ENCODE peak calls at places on chromosomes 5 and 9, in four cellular contexts. O is left lung, L is adrenal gland, V is HAP-1. T is an unnamed sample.

GRCh38 chr9:113391917-113392316 is 9.2 kb downstream of the ALAD start:
- DNase-seq in O (no peak), L (no peak), V (no peak), T (no peak)

GRCh38 chr5:140141241-140141640 is 15.5 kb downstream of the IGIP start:
- DNase-seq in O (no peak), L (peak; percentile 14), V (no peak), T (no peak)

GRCh38 chr5:100188339-100188738 is 346.8 kb upstream of the FAM174A start:
- DNase-seq in O (no peak), L (no peak), V (no peak), T (no peak)

GRCh38 chr9:6106576-6107339 is 91.3 kb upstream of the RANBP6 start:
- DNase-seq in O (no peak), L (peak; percentile 60), V (no peak), T (no peak)

GRCh38 chr5:95471922-95472321 is 80.8 kb downstream of the FAM81B start:
- DNase-seq in O (no peak), L (no peak), V (no peak), T (no peak)

GRCh38 chr9:127004946-127005769 is 90.6 kb downstream of the RALGPS1 start:
- DNase-seq in O (no peak), L (peak; percentile 56), V (no peak), T (no peak)

GRCh38 chr9:133726401-133727276 is 11.5 kb downstream of the SARDH start:
- DNase-seq in O (peak; percentile 37), L (peak; percentile 19), V (peak; percentile 11), T (peak; percentile 58)

GRCh38 chr5:78627766-78628165 is 20.8 kb downstream of the LHFPL2 start:
- DNase-seq in O (no peak), L (no peak), V (no peak), T (no peak)

GRCh38 chr5:108504974-108505373 is 123.1 kb upstream of the FBXL17 start:
- DNase-seq in O (no peak), L (no peak), V (no peak), T (no peak)

GRCh38 chr9:35562895-35563746 is 41.9 kb upstream of the TESK1 start:
- DNase-seq in O (no peak), L (no peak), V (no peak), T (no peak)

GRCh38 chr5:82160948-82161347 is 117.2 kb downstream of the RPS23 start:
- DNase-seq in O (no peak), L (no peak), V (no peak), T (no peak)

GRCh38 chr5:135880278-135880677 is 15.4 kb downstream of the IL9 start:
- DNase-seq in O (no peak), L (no peak), V (no peak), T (peak; percentile 25)

GRCh38 chr9:111250836-111251452 is 79.1 kb downstream of the OR2K2 start:
- DNase-seq in O (no peak), L (no peak), V (no peak), T (no peak)

GRCh38 chr9:79664375-79664825 is 92.6 kb downstream of the TLE4 start:
- DNase-seq in O (no peak), L (no peak), V (peak; percentile 60), T (no peak)

GRCh38 chr9:130884542-130885421 is 11.8 kb downstream of the QRFP start:
- DNase-seq in O (no peak), L (no peak), V (no peak), T (no peak)

GRCh38 chr9:14301006-14301405 is 12.9 kb downstream of the NFIB start:
- DNase-seq in O (no peak), L (no peak), V (no peak), T (no peak)

GRCh38 chr5:82448374-82448773 is 170.2 kb upstream of the RPS23 start:
- DNase-seq in O (no peak), L (no peak), V (no peak), T (no peak)

GRCh38 chr5:111641533-111642230 is 115.3 kb downstream of the NREP start:
- DNase-seq in O (no peak), L (no peak), V (no peak), T (no peak)

GRCh38 chr5:171978016-171978415 is 28.4 kb downstream of the FBXW11 start:
- DNase-seq in O (no peak), L (no peak), V (no peak), T (no peak)

GRCh38 chr5:171978519-171978918 is 27.9 kb downstream of the FBXW11 start:
- DNase-seq in O (no peak), L (no peak), V (no peak), T (no peak)

GRCh38 chr5:171979606-171980005 is 26.8 kb downstream of the FBXW11 start:
- DNase-seq in O (no peak), L (no peak), V (no peak), T (no peak)

GRCh38 chr5:171975262-171975876 is 31.1 kb downstream of the FBXW11 start:
- DNase-seq in O (no peak), L (no peak), V (peak; percentile 45), T (no peak)

DNA sequence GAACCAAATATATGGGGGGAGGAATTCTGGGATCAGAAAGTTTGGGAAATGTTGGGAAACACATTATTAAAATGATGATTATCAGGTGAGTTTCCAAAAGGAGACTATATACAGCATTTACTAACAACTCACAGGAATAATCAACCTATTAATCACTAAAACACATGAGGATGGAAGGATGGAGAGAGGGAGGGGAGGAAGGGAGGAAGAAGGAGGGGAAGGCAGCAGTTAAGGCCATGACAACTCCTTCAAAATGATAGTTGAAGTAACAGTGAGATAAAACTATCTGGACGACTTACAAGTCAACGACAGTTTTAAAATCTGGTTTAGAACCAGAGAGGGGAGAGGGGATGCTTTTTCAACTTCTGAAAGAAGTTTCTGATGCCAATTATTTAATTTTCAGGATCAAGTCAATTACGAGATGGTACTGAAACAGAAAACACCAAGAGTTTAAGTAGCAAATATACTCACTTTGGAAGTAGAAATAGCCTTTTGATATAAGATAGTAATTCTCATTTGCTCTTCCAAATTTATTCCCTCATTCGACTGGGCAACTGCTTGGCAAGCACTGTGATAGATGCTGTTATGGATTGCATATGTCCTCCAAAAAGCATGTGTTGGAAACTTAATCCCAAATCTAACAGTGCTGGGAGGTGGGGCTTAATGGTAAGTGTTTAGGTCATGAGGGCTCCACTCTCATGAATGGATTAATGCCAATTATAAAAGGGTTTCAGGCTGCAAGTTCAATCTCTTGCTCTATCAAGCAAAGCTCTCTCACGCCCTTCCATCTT is 30.4 kb downstream of the FBXW11 start:
- DNase-seq in O (no peak), L (no peak), V (no peak), T (no peak)
- H3K9me3 ChIP-seq in O (peaks cover 27% of the 10 kb centered on the region), L (no peaks in the 10 kb centered on the region), V (peaks cover 4% of the 10 kb centered on the region), T (peaks cover 19% of the 10 kb centered on the region)

DNA sequence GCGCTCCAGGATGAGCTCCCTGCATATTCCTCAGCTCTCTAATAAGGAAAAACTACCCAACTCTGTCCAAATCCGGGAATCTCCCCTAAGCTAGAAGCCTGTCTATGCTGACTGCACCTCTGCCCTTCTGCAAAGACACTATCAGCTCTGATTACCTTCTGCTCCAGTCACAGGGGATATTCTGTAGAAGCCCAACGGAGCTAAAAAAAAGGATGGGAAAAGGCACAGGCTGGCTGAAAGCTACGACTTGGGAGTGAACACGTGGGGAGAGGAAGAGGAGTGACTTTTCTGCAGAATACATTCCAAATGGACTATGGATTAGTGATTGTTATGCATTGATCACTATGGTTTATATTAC is 50.7 kb downstream of the IARS1 start:
- DNase-seq in O (no peak), L (no peak), V (no peak), T (no peak)
- H3K4me1 ChIP-seq in O (no peaks in the 10 kb centered on the region), L (peaks cover 6% of the 10 kb centered on the region), V (no peaks in the 10 kb centered on the region), T (no peaks in the 10 kb centered on the region)

GRCh38 chr5:162550236-162550635 is 482.7 kb downstream of the GABRG2 start:
- DNase-seq in O (no peak), L (no peak), V (no peak), T (no peak)
- H3K9me3 ChIP-seq in O (peaks cover 15% of the 10 kb centered on the region), L (peaks cover 4% of the 10 kb centered on the region), V (no peaks in the 10 kb centered on the region), T (no peaks in the 10 kb centered on the region)

GRCh38 chr5:150596313-150596712 is 44.1 kb upstream of the SYNPO start:
- DNase-seq in O (no peak), L (no peak), V (no peak), T (peak; percentile 60)

GRCh38 chr5:150596826-150597225 is 43.6 kb upstream of the SYNPO start:
- DNase-seq in O (no peak), L (no peak), V (no peak), T (no peak)

GRCh38 chr5:150593593-150593992 is 46.9 kb upstream of the SYNPO start:
- DNase-seq in O (no peak), L (no peak), V (no peak), T (no peak)

GRCh38 chr5:150595466-150596031 is 44.9 kb upstream of the SYNPO start:
- DNase-seq in O (no peak), L (no peak), V (no peak), T (no peak)

GRCh38 chr5:150593996-150594395 is 46.5 kb upstream of the SYNPO start:
- DNase-seq in O (no peak), L (no peak), V (no peak), T (no peak)
- H3K4me1 ChIP-seq in O (peaks cover 26% of the 10 kb centered on the region), L (peaks cover 17% of the 10 kb centered on the region), V (no peaks in the 10 kb centered on the region), T (peaks cover 29% of the 10 kb centered on the region)

GRCh38 chr9:96033896-96034295 is 158.4 kb downstream of the ERCC6L2 start:
- DNase-seq in O (no peak), L (no peak), V (no peak), T (no peak)

GRCh38 chr9:96040591-96041461 is 165.3 kb downstream of the ERCC6L2 start:
- DNase-seq in O (no peak), L (no peak), V (no peak), T (no peak)

GRCh38 chr9:96034553-96035122 is 159.1 kb downstream of the ERCC6L2 start:
- DNase-seq in O (no peak), L (no peak), V (no peak), T (no peak)

GRCh38 chr9:96038271-96038670 is 162.8 kb downstream of the ERCC6L2 start:
- DNase-seq in O (no peak), L (no peak), V (no peak), T (no peak)

DNA sequence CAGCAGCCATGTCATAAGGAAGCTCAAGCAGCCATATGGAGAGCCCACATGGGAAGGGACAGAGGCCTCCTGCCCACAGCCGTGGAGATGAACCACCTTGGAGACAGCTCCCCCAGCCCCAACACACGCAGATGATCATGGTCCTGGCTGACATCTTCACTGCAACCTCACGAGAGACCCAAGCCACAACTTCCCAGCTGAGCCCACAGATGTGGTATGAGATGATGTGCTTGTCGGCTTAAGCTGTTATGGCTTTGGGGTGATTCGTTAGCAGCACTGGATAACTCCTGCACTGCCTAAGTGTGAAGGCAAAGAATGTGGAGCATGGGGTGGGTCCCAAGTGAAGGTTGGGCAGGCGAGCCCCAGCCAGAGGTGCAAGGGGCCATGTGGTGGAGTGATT is 163.4 kb downstream of the ERCC6L2 start:
- DNase-seq in O (no peak), L (no peak), V (no peak), T (no peak)
- H3K9me3 ChIP-seq in O (peaks cover 8% of the 10 kb centered on the region), L (no peaks in the 10 kb centered on the region), V (peaks cover 9% of the 10 kb centered on the region), T (no peaks in the 10 kb centered on the region)

DNA sequence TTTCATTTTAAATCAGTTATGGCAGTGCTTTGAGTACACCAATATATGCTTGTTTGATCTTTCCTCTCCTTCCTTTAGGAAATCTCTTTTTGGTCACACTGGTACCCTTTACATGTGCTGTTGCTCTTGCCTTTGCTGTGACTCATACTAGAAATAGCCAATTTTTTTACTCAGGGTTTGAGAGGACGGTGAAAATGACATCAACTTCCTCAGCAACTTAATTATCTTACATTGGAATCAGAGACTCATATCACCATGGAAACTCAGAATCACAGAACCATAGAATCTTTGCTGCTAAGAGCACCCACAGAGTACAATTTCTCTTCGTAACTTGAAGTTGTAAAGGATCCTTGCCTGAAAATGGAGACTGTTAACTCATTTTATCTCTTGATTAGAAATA is 13.8 kb upstream of the ZNF300 start:
- DNase-seq in O (no peak), L (no peak), V (no peak), T (no peak)
- H3K4me1 ChIP-seq in O (no peaks in the 10 kb centered on the region), L (no peaks in the 10 kb centered on the region), V (no peaks in the 10 kb centered on the region), T (no peaks in the 10 kb centered on the region)

T was measured in ascending aorta.